ENCODE peak calls at places on chromosomes 13 and 19, in four cellular contexts. H, A, W and I are unnamed samples.

GRCh38 chr19:16042533-16043085 is 33.7 kb upstream of the TPM4 start:
- DNase-seq in H (no peak), A (no peak), W (no peak), I (no peak)

GRCh38 chr19:46821512-46822359 is 28.9 kb downstream of the AP2S1 start:
- DNase-seq in H (peak), A (peak), W (no peak), I (peak)

GRCh38 chr19:46716013-46716671 is 772 bp downstream of the PRKD2 start:
- DNase-seq in H (no peak), A (peak), W (no peak), I (no peak)

GRCh38 chr13:20425819-20426219 is 99.8 kb downstream of the CRYL1 start:
- DNase-seq in H (no peak), A (no peak), W (no peak), I (no peak)

GRCh38 chr19:17328517-17329060 is 6.1 kb downstream of the ANO8 start:
- DNase-seq in H (peak), A (no peak), W (no peak), I (no peak)

GRCh38 chr19:38090561-38090960 is 133.5 kb downstream of the DPF1 start:
- DNase-seq in H (no peak), A (no peak), W (no peak), I (no peak)

GRCh38 chr19:5691205-5691929 is 1.3 kb downstream of the RPL36 start:
- DNase-seq in H (peak), A (peak), W (no peak), I (peak)

GRCh38 chr13:92734068-92734467 is 492.5 kb upstream of the GPC6 start:
- DNase-seq in H (no peak), A (no peak), W (no peak), I (no peak)

GRCh38 chr13:73803997-73804396 is 330.2 kb downstream of the KLF12 start:
- DNase-seq in H (no peak), A (no peak), W (no peak), I (no peak)

GRCh38 chr13:107005577-107005976 is 437.6 kb upstream of the ARGLU1 start:
- DNase-seq in H (no peak), A (no peak), W (no peak), I (no peak)

GRCh38 chr19:19884583-19884982 is 16.2 kb upstream of the ZNF93 start:
- DNase-seq in H (no peak), A (no peak), W (no peak), I (no peak)

GRCh38 chr13:76672422-76672821 is 213.8 kb downstream of the KCTD12 start:
- DNase-seq in H (no peak), A (no peak), W (no peak), I (no peak)

GRCh38 chr13:99961634-99962033 is 9.9 kb downstream of the ZIC5 start:
- DNase-seq in H (no peak), A (no peak), W (no peak), I (no peak)

GRCh38 chr19:45498411-45499195 is at the start of gene PPM1N:
- DNase-seq in H (peak), A (peak), W (no peak), I (peak)

GRCh38 chr19:679418-680286 is 3.5 kb downstream of the FSTL3 start:
- DNase-seq in H (no peak), A (peak), W (peak), I (peak)

GRCh38 chr19:900302-901111 is 7.2 kb downstream of the RNU6-9 start:
- DNase-seq in H (no peak), A (peak), W (no peak), I (peak)

GRCh38 chr19:29665826-29666633 is 769 bp downstream of the PLEKHF1 start:
- DNase-seq in H (no peak), A (no peak), W (no peak), I (no peak)

GRCh38 chr13:111074826-111075225 is 40.3 kb upstream of the ARHGEF7 start:
- DNase-seq in H (no peak), A (no peak), W (no peak), I (no peak)

GRCh38 chr19:4976412-4977298 is 7.7 kb downstream of the KDM4B start:
- DNase-seq in H (no peak), A (no peak), W (peak), I (no peak)

GRCh38 chr13:85665286-85665685 is 133.9 kb downstream of the SLITRK6 start:
- DNase-seq in H (no peak), A (no peak), W (no peak), I (no peak)